ENCODE peak calls at places on chromosomes 5 and 9, in five cellular contexts. One of them, this sample, is unnamed.

GRCh38 chr5:172299916-172300439 is 16.4 kb upstream of the UBTD2 start:
- DNase-seq in CD8-positive, alpha-beta memory T cell: no peak
- DNase-seq in SHP77 treated with DMSO at 0.1 percent for 48 hours: no peak
- DNase-seq in NCI-H1694: no peak
- DNase-seq in effector memory CD4-positive, alpha-beta T cell: no peak
- DNase-seq in this sample: no peak

GRCh38 chr9:134886413-134886913 is 5.9 kb downstream of the FCN2 start:
- DNase-seq in effector memory CD4-positive, alpha-beta T cell: no peak
- DNase-seq in SHP77 treated with DMSO at 0.1 percent for 48 hours: no peak
- DNase-seq in CD8-positive, alpha-beta memory T cell: no peak
- DNase-seq in NCI-H1694: no peak
- DNase-seq in this sample: no peak

GRCh38 chr5:33850100-33850594 is 41.6 kb downstream of the ADAMTS12 start:
- DNase-seq in NCI-H1694: no peak
- DNase-seq in SHP77 treated with DMSO at 0.1 percent for 48 hours: no peak
- DNase-seq in CD8-positive, alpha-beta memory T cell: peak; percentile 3
- DNase-seq in effector memory CD4-positive, alpha-beta T cell: no peak
- DNase-seq in this sample: peak; percentile 85

GRCh38 chr5:157487358-157487757 is 27.3 kb downstream of the NIPAL4 start:
- DNase-seq in SHP77 treated with DMSO at 0.1 percent for 48 hours: no peak
- DNase-seq in effector memory CD4-positive, alpha-beta T cell: no peak
- DNase-seq in CD8-positive, alpha-beta memory T cell: no peak
- DNase-seq in NCI-H1694: no peak
- DNase-seq in this sample: no peak

GRCh38 chr5:125756456-125756855 is 666.8 kb upstream of the GRAMD2B start:
- DNase-seq in SHP77 treated with DMSO at 0.1 percent for 48 hours: no peak
- DNase-seq in effector memory CD4-positive, alpha-beta T cell: no peak
- DNase-seq in CD8-positive, alpha-beta memory T cell: no peak
- DNase-seq in NCI-H1694: no peak
- DNase-seq in this sample: no peak

GRCh38 chr5:154669402-154669801 is 85.8 kb upstream of the LARP1 start:
- DNase-seq in effector memory CD4-positive, alpha-beta T cell: no peak
- DNase-seq in SHP77 treated with DMSO at 0.1 percent for 48 hours: no peak
- DNase-seq in NCI-H1694: no peak
- DNase-seq in CD8-positive, alpha-beta memory T cell: no peak
- DNase-seq in this sample: no peak

GRCh38 chr5:1421521-1422341 is 23.5 kb downstream of the SLC6A3 start:
- DNase-seq in NCI-H1694: no peak
- DNase-seq in CD8-positive, alpha-beta memory T cell: no peak
- DNase-seq in SHP77 treated with DMSO at 0.1 percent for 48 hours: no peak
- DNase-seq in effector memory CD4-positive, alpha-beta T cell: no peak
- DNase-seq in this sample: no peak

GRCh38 chr9:128164332-128164885 is 4.3 kb downstream of the BBLN start:
- DNase-seq in NCI-H1694: no peak
- DNase-seq in effector memory CD4-positive, alpha-beta T cell: no peak
- DNase-seq in CD8-positive, alpha-beta memory T cell: no peak
- DNase-seq in SHP77 treated with DMSO at 0.1 percent for 48 hours: no peak
- DNase-seq in this sample: peak; percentile 12

GRCh38 chr9:16811987-16812685 is 58.3 kb downstream of the BNC2 start:
- DNase-seq in effector memory CD4-positive, alpha-beta T cell: no peak
- DNase-seq in NCI-H1694: no peak
- DNase-seq in CD8-positive, alpha-beta memory T cell: no peak
- DNase-seq in SHP77 treated with DMSO at 0.1 percent for 48 hours: no peak
- DNase-seq in this sample: no peak

GRCh38 chr5:72109625-72110024 is 2.4 kb downstream of the MAP1B start:
- DNase-seq in effector memory CD4-positive, alpha-beta T cell: no peak
- DNase-seq in CD8-positive, alpha-beta memory T cell: no peak
- DNase-seq in SHP77 treated with DMSO at 0.1 percent for 48 hours: no peak
- DNase-seq in NCI-H1694: peak; percentile 39
- DNase-seq in this sample: no peak

GRCh38 chr5:33036128-33036527 is 325.0 kb downstream of the NPR3 start:
- DNase-seq in CD8-positive, alpha-beta memory T cell: no peak
- DNase-seq in effector memory CD4-positive, alpha-beta T cell: no peak
- DNase-seq in NCI-H1694: no peak
- DNase-seq in SHP77 treated with DMSO at 0.1 percent for 48 hours: no peak
- DNase-seq in this sample: no peak

GRCh38 chr5:109246395-109246794 is 163.4 kb downstream of the PJA2 start:
- DNase-seq in NCI-H1694: no peak
- DNase-seq in effector memory CD4-positive, alpha-beta T cell: no peak
- DNase-seq in CD8-positive, alpha-beta memory T cell: no peak
- DNase-seq in SHP77 treated with DMSO at 0.1 percent for 48 hours: no peak
- DNase-seq in this sample: no peak

GRCh38 chr5:143896981-143897380 is 85.0 kb downstream of the HMHB1 start:
- DNase-seq in CD8-positive, alpha-beta memory T cell: no peak
- DNase-seq in SHP77 treated with DMSO at 0.1 percent for 48 hours: no peak
- DNase-seq in NCI-H1694: no peak
- DNase-seq in effector memory CD4-positive, alpha-beta T cell: no peak
- DNase-seq in this sample: no peak

GRCh38 chr5:74560245-74560644 is 80.3 kb downstream of the ENC1 start:
- DNase-seq in SHP77 treated with DMSO at 0.1 percent for 48 hours: no peak
- DNase-seq in CD8-positive, alpha-beta memory T cell: no peak
- DNase-seq in effector memory CD4-positive, alpha-beta T cell: no peak
- DNase-seq in NCI-H1694: no peak
- DNase-seq in this sample: no peak

GRCh38 chr9:121222524-121223171 is 21.0 kb upstream of the RAB14 start:
- DNase-seq in NCI-H1694: peak; percentile 65
- DNase-seq in effector memory CD4-positive, alpha-beta T cell: no peak
- DNase-seq in CD8-positive, alpha-beta memory T cell: no peak
- DNase-seq in SHP77 treated with DMSO at 0.1 percent for 48 hours: no peak
- DNase-seq in this sample: no peak

GRCh38 chr5:71783891-71784290 is 64.8 kb downstream of the CARTPT start:
- DNase-seq in CD8-positive, alpha-beta memory T cell: no peak
- DNase-seq in effector memory CD4-positive, alpha-beta T cell: no peak
- DNase-seq in NCI-H1694: no peak
- DNase-seq in SHP77 treated with DMSO at 0.1 percent for 48 hours: no peak
- DNase-seq in this sample: no peak

GRCh38 chr9:22529426-22530199 is 83.0 kb downstream of the DMRTA1 start:
- DNase-seq in effector memory CD4-positive, alpha-beta T cell: no peak
- DNase-seq in SHP77 treated with DMSO at 0.1 percent for 48 hours: no peak
- DNase-seq in CD8-positive, alpha-beta memory T cell: no peak
- DNase-seq in NCI-H1694: no peak
- DNase-seq in this sample: no peak

GRCh38 chr5:41519801-41520200 is 9.4 kb upstream of the PLCXD3 start:
- DNase-seq in NCI-H1694: no peak
- DNase-seq in SHP77 treated with DMSO at 0.1 percent for 48 hours: no peak
- DNase-seq in CD8-positive, alpha-beta memory T cell: no peak
- DNase-seq in effector memory CD4-positive, alpha-beta T cell: no peak
- DNase-seq in this sample: no peak

GRCh38 chr9:107545036-107545435 is 55.5 kb upstream of the KLF4 start:
- DNase-seq in CD8-positive, alpha-beta memory T cell: no peak
- DNase-seq in NCI-H1694: no peak
- DNase-seq in SHP77 treated with DMSO at 0.1 percent for 48 hours: no peak
- DNase-seq in effector memory CD4-positive, alpha-beta T cell: no peak
- DNase-seq in this sample: no peak

GRCh38 chr9:90099262-90099982 is 494.6 kb downstream of the GADD45G start:
- DNase-seq in SHP77 treated with DMSO at 0.1 percent for 48 hours: peak; percentile 34
- DNase-seq in CD8-positive, alpha-beta memory T cell: no peak
- DNase-seq in effector memory CD4-positive, alpha-beta T cell: no peak
- DNase-seq in NCI-H1694: peak; percentile 40
- DNase-seq in this sample: no peak

GRCh38 chr5:176671399-176671798 is 24.1 kb downstream of the TSPAN17 start:
- DNase-seq in effector memory CD4-positive, alpha-beta T cell: no peak
- DNase-seq in SHP77 treated with DMSO at 0.1 percent for 48 hours: no peak
- DNase-seq in NCI-H1694: no peak
- DNase-seq in CD8-positive, alpha-beta memory T cell: no peak
- DNase-seq in this sample: no peak

GRCh38 chr5:109328626-109329025 is 81.1 kb downstream of the PJA2 start:
- DNase-seq in CD8-positive, alpha-beta memory T cell: no peak
- DNase-seq in NCI-H1694: no peak
- DNase-seq in SHP77 treated with DMSO at 0.1 percent for 48 hours: no peak
- DNase-seq in effector memory CD4-positive, alpha-beta T cell: no peak
- DNase-seq in this sample: no peak

GRCh38 chr9:82260691-82261090 is 272.1 kb downstream of the SPATA31D1 start:
- DNase-seq in effector memory CD4-positive, alpha-beta T cell: no peak
- DNase-seq in CD8-positive, alpha-beta memory T cell: no peak
- DNase-seq in NCI-H1694: no peak
- DNase-seq in SHP77 treated with DMSO at 0.1 percent for 48 hours: no peak
- DNase-seq in this sample: no peak

GRCh38 chr5:168891175-168891812 is 312.1 kb upstream of the PANK3 start:
- DNase-seq in SHP77 treated with DMSO at 0.1 percent for 48 hours: no peak
- DNase-seq in CD8-positive, alpha-beta memory T cell: no peak
- DNase-seq in effector memory CD4-positive, alpha-beta T cell: no peak
- DNase-seq in NCI-H1694: no peak
- DNase-seq in this sample: no peak

GRCh38 chr9:125990186-125990792 is 243.1 kb downstream of the PBX3 start:
- DNase-seq in SHP77 treated with DMSO at 0.1 percent for 48 hours: no peak
- DNase-seq in CD8-positive, alpha-beta memory T cell: no peak
- DNase-seq in NCI-H1694: no peak
- DNase-seq in effector memory CD4-positive, alpha-beta T cell: no peak
- DNase-seq in this sample: no peak

GRCh38 chr5:178333821-178334481 is 101.3 kb upstream of the PHYKPL start:
- DNase-seq in CD8-positive, alpha-beta memory T cell: no peak
- DNase-seq in NCI-H1694: no peak
- DNase-seq in effector memory CD4-positive, alpha-beta T cell: no peak
- DNase-seq in SHP77 treated with DMSO at 0.1 percent for 48 hours: no peak
- DNase-seq in this sample: no peak

GRCh38 chr5:159850192-159850573 is 66.1 kb upstream of the ADRA1B start:
- DNase-seq in NCI-H1694: no peak
- DNase-seq in CD8-positive, alpha-beta memory T cell: no peak
- DNase-seq in effector memory CD4-positive, alpha-beta T cell: no peak
- DNase-seq in SHP77 treated with DMSO at 0.1 percent for 48 hours: no peak
- DNase-seq in this sample: peak; percentile 83

This sample was measured in kidney epithelial cell.